ENCODE peak calls at places on chromosomes 12 and 14, in five cellular contexts. H, F, G, Q and Z are unnamed samples.

GRCh38 chr14:91092095-91092494 is 21.8 kb upstream of the DGLUCY start:
- DNase-seq in F (no peak), G (no peak), Q (no peak), H (no peak), Z (no peak)

GRCh38 chr12:69903548-69903947 is 78.5 kb downstream of the MYRFL start:
- DNase-seq in G (no peak), H (no peak), Q (no peak), F (no peak), Z (no peak)

GRCh38 chr12:120971299-120972180 is 6.8 kb upstream of the HNF1A start:
- DNase-seq in H (peak), Q (no peak), G (peak), F (no peak), Z (peak)

GRCh38 chr14:35114036-35114435 is 7.8 kb downstream of the PPP2R3C start:
- DNase-seq in H (no peak), F (no peak), G (no peak), Q (no peak), Z (no peak)

GRCh38 chr14:97943619-97944018 is 1146.4 kb downstream of the VRK1 start:
- DNase-seq in Q (no peak), G (no peak), F (no peak), H (no peak), Z (no peak)

GRCh38 chr12:92722897-92723296 is 20.1 kb downstream of the PLEKHG7 start:
- DNase-seq in F (no peak), Q (no peak), G (no peak), H (no peak), Z (no peak)

GRCh38 chr14:74259513-74259912 is 20.3 kb downstream of the VSX2 start:
- DNase-seq in H (no peak), G (no peak), Q (no peak), F (no peak), Z (no peak)

GRCh38 chr12:14257303-14257733 is 108.2 kb upstream of the ATF7IP start:
- DNase-seq in F (no peak), Q (no peak), H (no peak), G (no peak), Z (no peak)

GRCh38 chr12:33265900-33266299 is 173.7 kb downstream of the SYT10 start:
- DNase-seq in H (no peak), G (no peak), F (no peak), Q (no peak), Z (no peak)

GRCh38 chr12:121088208-121088585 is 44.5 kb upstream of the P2RX7 start:
- DNase-seq in Q (no peak), G (no peak), F (no peak), H (no peak), Z (no peak)

GRCh38 chr12:39912211-39912980 is 193.5 kb downstream of the SLC2A13 start:
- DNase-seq in G (no peak), F (peak), H (no peak), Q (no peak), Z (peak)

GRCh38 chr14:95322646-95323045 is 2.9 kb upstream of the CLMN start:
- DNase-seq in Q (no peak), H (no peak), F (no peak), G (peak), Z (peak)

GRCh38 chr12:18886962-18887361 is 149.0 kb downstream of the CAPZA3 start:
- DNase-seq in H (no peak), Q (no peak), G (no peak), F (no peak), Z (no peak)

GRCh38 chr14:102317564-102318248 is 1.8 kb upstream of the ZNF839 start:
- DNase-seq in Q (peak), F (peak), H (peak), G (peak), Z (peak)